ENCODE peak calls at places on chromosomes 11 and 22, in eight cellular contexts. One of them, this sample, is unnamed.

GRCh38 chr22:28604961-28605360 is 74.7 kb downstream of the TTC28 start:
- DNase-seq in stimulated activated naive B cell treated with anti-CD40 and anti-IgM and Interleukin-4, amounts not matched to agents 10 μg/mL and 1 μg/mL and 100 μg/mL, for 72 hours: no peak
- DNase-seq in transverse colon: no peak
- DNase-seq in endothelial cell of umbilical vein: peak
- DNase-seq in activated CD8-positive, alpha-beta memory T cell treated with anti-CD3 and anti-CD28 coated beads, Interleukin-2, amount 50 U/mL, for 4 hours: no peak
- DNase-seq in cardiac fibroblast: peak
- DNase-seq in NB4: no peak
- DNase-seq in HCT116: no peak
- DNase-seq in this sample: no peak

GRCh38 chr11:2237457-2238238 is 32.7 kb downstream of the ASCL2 start:
- DNase-seq in stimulated activated naive B cell treated with anti-CD40 and anti-IgM and Interleukin-4, amounts not matched to agents 10 μg/mL and 1 μg/mL and 100 μg/mL, for 72 hours: no peak
- DNase-seq in transverse colon: no peak
- DNase-seq in endothelial cell of umbilical vein: no peak
- DNase-seq in activated CD8-positive, alpha-beta memory T cell treated with anti-CD3 and anti-CD28 coated beads, Interleukin-2, amount 50 U/mL, for 4 hours: no peak
- DNase-seq in cardiac fibroblast: no peak
- DNase-seq in NB4: no peak
- DNase-seq in HCT116: no peak
- DNase-seq in this sample: no peak

GRCh38 chr11:131511794-131512193 is 141.4 kb downstream of the NTM start:
- DNase-seq in stimulated activated naive B cell treated with anti-CD40 and anti-IgM and Interleukin-4, amounts not matched to agents 10 μg/mL and 1 μg/mL and 100 μg/mL, for 72 hours: no peak
- DNase-seq in transverse colon: peak
- DNase-seq in endothelial cell of umbilical vein: no peak
- DNase-seq in activated CD8-positive, alpha-beta memory T cell treated with anti-CD3 and anti-CD28 coated beads, Interleukin-2, amount 50 U/mL, for 4 hours: no peak
- DNase-seq in cardiac fibroblast: no peak
- DNase-seq in NB4: peak
- DNase-seq in HCT116: no peak
- DNase-seq in this sample: peak

GRCh38 chr11:65180877-65181568 is 705 bp upstream of the CAPN1 start:
- DNase-seq in stimulated activated naive B cell treated with anti-CD40 and anti-IgM and Interleukin-4, amounts not matched to agents 10 μg/mL and 1 μg/mL and 100 μg/mL, for 72 hours: peak
- DNase-seq in transverse colon: peak
- DNase-seq in endothelial cell of umbilical vein: peak
- DNase-seq in activated CD8-positive, alpha-beta memory T cell treated with anti-CD3 and anti-CD28 coated beads, Interleukin-2, amount 50 U/mL, for 4 hours: peak
- DNase-seq in cardiac fibroblast: peak
- DNase-seq in NB4: peak
- DNase-seq in HCT116: peak
- DNase-seq in this sample: peak

GRCh38 chr11:111935331-111936044 is 1.7 kb upstream of the DIXDC1 start:
- DNase-seq in stimulated activated naive B cell treated with anti-CD40 and anti-IgM and Interleukin-4, amounts not matched to agents 10 μg/mL and 1 μg/mL and 100 μg/mL, for 72 hours: no peak
- DNase-seq in transverse colon: no peak
- DNase-seq in endothelial cell of umbilical vein: no peak
- DNase-seq in activated CD8-positive, alpha-beta memory T cell treated with anti-CD3 and anti-CD28 coated beads, Interleukin-2, amount 50 U/mL, for 4 hours: no peak
- DNase-seq in cardiac fibroblast: no peak
- DNase-seq in NB4: peak
- DNase-seq in HCT116: no peak
- DNase-seq in this sample: no peak

GRCh38 chr11:124586247-124586860 is 16.6 kb downstream of the OR8A1 start:
- DNase-seq in stimulated activated naive B cell treated with anti-CD40 and anti-IgM and Interleukin-4, amounts not matched to agents 10 μg/mL and 1 μg/mL and 100 μg/mL, for 72 hours: no peak
- DNase-seq in transverse colon: peak
- DNase-seq in endothelial cell of umbilical vein: peak
- DNase-seq in activated CD8-positive, alpha-beta memory T cell treated with anti-CD3 and anti-CD28 coated beads, Interleukin-2, amount 50 U/mL, for 4 hours: peak
- DNase-seq in cardiac fibroblast: peak
- DNase-seq in NB4: peak
- DNase-seq in HCT116: peak
- DNase-seq in this sample: peak

GRCh38 chr11:85718991-85719807 is 33.2 kb upstream of the CCDC89 start:
- DNase-seq in stimulated activated naive B cell treated with anti-CD40 and anti-IgM and Interleukin-4, amounts not matched to agents 10 μg/mL and 1 μg/mL and 100 μg/mL, for 72 hours: no peak
- DNase-seq in transverse colon: no peak
- DNase-seq in endothelial cell of umbilical vein: peak
- DNase-seq in activated CD8-positive, alpha-beta memory T cell treated with anti-CD3 and anti-CD28 coated beads, Interleukin-2, amount 50 U/mL, for 4 hours: no peak
- DNase-seq in cardiac fibroblast: peak
- DNase-seq in NB4: no peak
- DNase-seq in HCT116: peak
- DNase-seq in this sample: no peak

GRCh38 chr11:69883292-69884255 is 64.4 kb upstream of the FGF3 start:
- DNase-seq in stimulated activated naive B cell treated with anti-CD40 and anti-IgM and Interleukin-4, amounts not matched to agents 10 μg/mL and 1 μg/mL and 100 μg/mL, for 72 hours: no peak
- DNase-seq in transverse colon: no peak
- DNase-seq in endothelial cell of umbilical vein: no peak
- DNase-seq in activated CD8-positive, alpha-beta memory T cell treated with anti-CD3 and anti-CD28 coated beads, Interleukin-2, amount 50 U/mL, for 4 hours: no peak
- DNase-seq in cardiac fibroblast: no peak
- DNase-seq in NB4: no peak
- DNase-seq in HCT116: no peak
- DNase-seq in this sample: no peak

GRCh38 chr22:49325531-49326395 is 501.9 kb downstream of the BRD1 start:
- DNase-seq in stimulated activated naive B cell treated with anti-CD40 and anti-IgM and Interleukin-4, amounts not matched to agents 10 μg/mL and 1 μg/mL and 100 μg/mL, for 72 hours: no peak
- DNase-seq in transverse colon: no peak
- DNase-seq in endothelial cell of umbilical vein: no peak
- DNase-seq in activated CD8-positive, alpha-beta memory T cell treated with anti-CD3 and anti-CD28 coated beads, Interleukin-2, amount 50 U/mL, for 4 hours: no peak
- DNase-seq in cardiac fibroblast: no peak
- DNase-seq in NB4: no peak
- DNase-seq in HCT116: no peak
- DNase-seq in this sample: no peak

GRCh38 chr11:61897387-61898246 is 6.3 kb upstream of the FADS3 start:
- DNase-seq in stimulated activated naive B cell treated with anti-CD40 and anti-IgM and Interleukin-4, amounts not matched to agents 10 μg/mL and 1 μg/mL and 100 μg/mL, for 72 hours: peak
- DNase-seq in transverse colon: peak
- DNase-seq in endothelial cell of umbilical vein: peak
- DNase-seq in activated CD8-positive, alpha-beta memory T cell treated with anti-CD3 and anti-CD28 coated beads, Interleukin-2, amount 50 U/mL, for 4 hours: peak
- DNase-seq in cardiac fibroblast: peak
- DNase-seq in NB4: peak
- DNase-seq in HCT116: no peak
- DNase-seq in this sample: peak

GRCh38 chr11:69513196-69513595 is 31.7 kb downstream of the LINC01488 start:
- DNase-seq in stimulated activated naive B cell treated with anti-CD40 and anti-IgM and Interleukin-4, amounts not matched to agents 10 μg/mL and 1 μg/mL and 100 μg/mL, for 72 hours: no peak
- DNase-seq in transverse colon: no peak
- DNase-seq in endothelial cell of umbilical vein: no peak
- DNase-seq in activated CD8-positive, alpha-beta memory T cell treated with anti-CD3 and anti-CD28 coated beads, Interleukin-2, amount 50 U/mL, for 4 hours: no peak
- DNase-seq in cardiac fibroblast: no peak
- DNase-seq in NB4: no peak
- DNase-seq in HCT116: no peak
- DNase-seq in this sample: no peak

GRCh38 chr11:66318576-66318970 is 1.7 kb upstream of the CD248 start:
- DNase-seq in stimulated activated naive B cell treated with anti-CD40 and anti-IgM and Interleukin-4, amounts not matched to agents 10 μg/mL and 1 μg/mL and 100 μg/mL, for 72 hours: no peak
- DNase-seq in transverse colon: no peak
- DNase-seq in endothelial cell of umbilical vein: no peak
- DNase-seq in activated CD8-positive, alpha-beta memory T cell treated with anti-CD3 and anti-CD28 coated beads, Interleukin-2, amount 50 U/mL, for 4 hours: no peak
- DNase-seq in cardiac fibroblast: no peak
- DNase-seq in NB4: no peak
- DNase-seq in HCT116: no peak
- DNase-seq in this sample: no peak

GRCh38 chr11:44708063-44708462 is 18.7 kb upstream of the TSPAN18 start:
- DNase-seq in stimulated activated naive B cell treated with anti-CD40 and anti-IgM and Interleukin-4, amounts not matched to agents 10 μg/mL and 1 μg/mL and 100 μg/mL, for 72 hours: no peak
- DNase-seq in transverse colon: no peak
- DNase-seq in endothelial cell of umbilical vein: no peak
- DNase-seq in activated CD8-positive, alpha-beta memory T cell treated with anti-CD3 and anti-CD28 coated beads, Interleukin-2, amount 50 U/mL, for 4 hours: no peak
- DNase-seq in cardiac fibroblast: peak
- DNase-seq in NB4: no peak
- DNase-seq in HCT116: no peak
- DNase-seq in this sample: no peak

GRCh38 chr22:47177334-47177815 is 414.9 kb downstream of the TBC1D22A start:
- DNase-seq in stimulated activated naive B cell treated with anti-CD40 and anti-IgM and Interleukin-4, amounts not matched to agents 10 μg/mL and 1 μg/mL and 100 μg/mL, for 72 hours: no peak
- DNase-seq in transverse colon: peak
- DNase-seq in endothelial cell of umbilical vein: no peak
- DNase-seq in activated CD8-positive, alpha-beta memory T cell treated with anti-CD3 and anti-CD28 coated beads, Interleukin-2, amount 50 U/mL, for 4 hours: no peak
- DNase-seq in cardiac fibroblast: no peak
- DNase-seq in NB4: no peak
- DNase-seq in HCT116: no peak
- DNase-seq in this sample: no peak

GRCh38 chr11:47305734-47306483 is 36.0 kb downstream of the MADD start:
- DNase-seq in stimulated activated naive B cell treated with anti-CD40 and anti-IgM and Interleukin-4, amounts not matched to agents 10 μg/mL and 1 μg/mL and 100 μg/mL, for 72 hours: no peak
- DNase-seq in transverse colon: no peak
- DNase-seq in endothelial cell of umbilical vein: no peak
- DNase-seq in activated CD8-positive, alpha-beta memory T cell treated with anti-CD3 and anti-CD28 coated beads, Interleukin-2, amount 50 U/mL, for 4 hours: no peak
- DNase-seq in cardiac fibroblast: peak
- DNase-seq in NB4: no peak
- DNase-seq in HCT116: no peak
- DNase-seq in this sample: no peak

GRCh38 chr22:30014244-30014643 is 66.0 kb upstream of the HORMAD2 start:
- DNase-seq in stimulated activated naive B cell treated with anti-CD40 and anti-IgM and Interleukin-4, amounts not matched to agents 10 μg/mL and 1 μg/mL and 100 μg/mL, for 72 hours: no peak
- DNase-seq in transverse colon: no peak
- DNase-seq in endothelial cell of umbilical vein: no peak
- DNase-seq in activated CD8-positive, alpha-beta memory T cell treated with anti-CD3 and anti-CD28 coated beads, Interleukin-2, amount 50 U/mL, for 4 hours: no peak
- DNase-seq in cardiac fibroblast: no peak
- DNase-seq in NB4: no peak
- DNase-seq in HCT116: no peak
- DNase-seq in this sample: no peak

GRCh38 chr22:17817511-17818065 is 43.3 kb upstream of the BID start:
- DNase-seq in stimulated activated naive B cell treated with anti-CD40 and anti-IgM and Interleukin-4, amounts not matched to agents 10 μg/mL and 1 μg/mL and 100 μg/mL, for 72 hours: no peak
- DNase-seq in transverse colon: no peak
- DNase-seq in endothelial cell of umbilical vein: no peak
- DNase-seq in activated CD8-positive, alpha-beta memory T cell treated with anti-CD3 and anti-CD28 coated beads, Interleukin-2, amount 50 U/mL, for 4 hours: no peak
- DNase-seq in cardiac fibroblast: no peak
- DNase-seq in NB4: no peak
- DNase-seq in HCT116: no peak
- DNase-seq in this sample: no peak

GRCh38 chr11:1548221-1549070 is 23.6 kb downstream of the DUSP8 start:
- DNase-seq in stimulated activated naive B cell treated with anti-CD40 and anti-IgM and Interleukin-4, amounts not matched to agents 10 μg/mL and 1 μg/mL and 100 μg/mL, for 72 hours: no peak
- DNase-seq in transverse colon: peak
- DNase-seq in endothelial cell of umbilical vein: peak
- DNase-seq in activated CD8-positive, alpha-beta memory T cell treated with anti-CD3 and anti-CD28 coated beads, Interleukin-2, amount 50 U/mL, for 4 hours: no peak
- DNase-seq in cardiac fibroblast: peak
- DNase-seq in NB4: peak
- DNase-seq in HCT116: peak
- DNase-seq in this sample: no peak

GRCh38 chr11:13120691-13121090 is 111.6 kb downstream of the RASSF10 start:
- DNase-seq in stimulated activated naive B cell treated with anti-CD40 and anti-IgM and Interleukin-4, amounts not matched to agents 10 μg/mL and 1 μg/mL and 100 μg/mL, for 72 hours: no peak
- DNase-seq in transverse colon: no peak
- DNase-seq in endothelial cell of umbilical vein: peak
- DNase-seq in activated CD8-positive, alpha-beta memory T cell treated with anti-CD3 and anti-CD28 coated beads, Interleukin-2, amount 50 U/mL, for 4 hours: no peak
- DNase-seq in cardiac fibroblast: peak
- DNase-seq in NB4: no peak
- DNase-seq in HCT116: no peak
- DNase-seq in this sample: no peak

This sample was measured in Karpas-422.